ENCODE peak calls at places on chromosome 17, in five cellular contexts. P, R, M, S and K are unnamed samples.

GRCh38 chr17:62827722-62828498 is 19.8 kb upstream of the MARCHF10 start:
- DNase-seq in P (peak), R (peak), M (no peak), S (no peak), K (no peak)

GRCh38 chr17:74430706-74431567 is 951 bp upstream of the GPRC5C start:
- DNase-seq in R (peak), M (peak), P (no peak), S (peak), K (peak)

GRCh38 chr17:75854111-75854748 is 905 bp downstream of the WBP2 start:
- DNase-seq in P (no peak), S (peak), R (peak), M (no peak), K (no peak)

GRCh38 chr17:49588726-49589555 is 13.3 kb downstream of the NXPH3 start:
- DNase-seq in R (no peak), M (no peak), P (no peak), S (no peak), K (no peak)

GRCh38 chr17:81389585-81389984 is 5.7 kb upstream of the BAHCC1 start:
- DNase-seq in P (no peak), M (no peak), R (no peak), S (no peak), K (peak)

GRCh38 chr17:17043668-17044226 is 1.5 kb downstream of the MPRIP start:
- DNase-seq in S (peak), R (peak), M (no peak), P (no peak), K (peak)

GRCh38 chr17:76198702-76199101 is 41.6 kb downstream of the RNF157 start:
- DNase-seq in P (no peak), M (no peak), R (no peak), S (no peak), K (no peak)

GRCh38 chr17:35540589-35541404 is 3.3 kb upstream of the SLFN12L start:
- DNase-seq in R (no peak), P (peak), M (peak), S (no peak), K (no peak)

GRCh38 chr17:51955245-51955644 is 203.3 kb downstream of the CA10 start:
- DNase-seq in M (no peak), S (no peak), R (no peak), P (no peak), K (no peak)

GRCh38 chr17:8846768-8847211 is 20.7 kb downstream of the PIK3R6 start:
- DNase-seq in M (no peak), P (peak), R (peak), S (peak), K (peak)

GRCh38 chr17:78890111-78890897 is 12.7 kb downstream of the CEP295NL start:
- DNase-seq in R (no peak), S (no peak), M (peak), P (peak), K (no peak)

GRCh38 chr17:78973196-78973595 is 6.5 kb downstream of the LGALS3BP start:
- DNase-seq in S (peak), M (no peak), R (peak), P (no peak), K (peak)

GRCh38 chr17:50721194-50722010 is 2.0 kb downstream of the LUC7L3 start:
- DNase-seq in M (no peak), R (no peak), P (peak), S (no peak), K (no peak)

GRCh38 chr17:81156866-81157805 is 8.2 kb upstream of the PVALEF start:
- DNase-seq in P (no peak), R (no peak), M (no peak), S (no peak), K (no peak)

GRCh38 chr17:81599719-81600486 is 37.0 kb downstream of the NPLOC4 start:
- DNase-seq in R (no peak), M (peak), S (no peak), P (no peak), K (peak)

GRCh38 chr17:73657473-73658116 is 13.3 kb upstream of the SDK2 start:
- DNase-seq in P (peak), R (peak), M (peak), S (peak), K (peak)

GRCh38 chr17:78839762-78840529 is 668 bp downstream of the USP36 start:
- DNase-seq in P (peak), S (peak), R (peak), M (no peak), K (peak)

DNA sequence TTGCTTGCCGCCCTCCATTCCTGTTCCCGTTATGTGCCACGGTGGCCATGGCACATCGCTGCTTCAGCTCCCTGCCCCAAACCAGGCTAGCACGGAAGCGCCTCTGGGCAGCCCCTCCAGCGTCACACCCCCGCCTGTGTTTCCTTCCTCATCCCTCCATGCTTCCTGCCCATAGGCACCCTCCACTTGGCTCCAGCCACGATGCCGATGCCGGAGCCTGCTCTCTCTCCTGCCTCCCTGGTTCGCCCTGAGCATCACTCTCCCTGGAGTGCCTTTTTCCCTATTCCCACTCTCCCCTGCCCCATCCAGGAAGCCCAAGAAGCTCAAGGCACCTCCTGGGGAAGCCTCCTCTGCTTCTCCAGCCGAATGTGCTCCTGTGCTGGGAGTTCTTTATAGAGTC is 3.2 kb upstream of the ARHGAP23 start:
- DNase-seq in R (no peak), M (no peak), S (peak), P (no peak), K (no peak)
- H3K27ac ChIP-seq in R (no peak), M (peak), S (no peak), P (no peak), K (no peak)

DNA sequence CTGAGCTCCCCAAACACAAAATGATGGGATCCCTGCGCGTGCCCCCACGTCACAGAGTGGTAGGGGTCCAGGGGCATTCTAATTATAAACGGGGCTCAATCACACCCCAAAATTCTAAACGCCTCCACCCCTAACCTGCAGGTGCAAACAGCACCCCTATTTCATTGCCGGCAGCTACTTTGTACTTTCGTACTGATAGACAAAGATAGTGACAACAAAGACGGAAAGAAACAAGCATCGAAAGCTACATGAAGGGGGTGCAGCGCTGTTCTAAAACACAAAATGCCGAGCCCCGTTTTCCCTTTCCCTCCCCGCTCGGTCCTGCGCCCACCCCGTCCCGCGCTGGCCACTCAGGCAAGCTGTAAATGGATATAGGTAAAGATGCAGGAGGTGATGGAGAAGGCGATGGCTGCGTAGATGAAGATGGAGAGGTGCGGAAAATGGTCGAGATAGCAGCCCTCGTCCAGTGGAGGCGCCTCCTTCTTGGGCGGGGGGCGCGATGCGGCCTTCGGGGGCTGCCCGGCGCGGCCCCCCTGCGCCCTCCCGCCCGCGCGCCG is 14.0 kb downstream of the MIS12 start:
- DNase-seq in M (no peak), S (peak), R (no peak), P (peak), K (no peak)
- H3K27ac ChIP-seq in M (no peak), S (no peak), R (no peak), P (no peak), K (no peak)

GRCh38 chr17:7587831-7588230 is 2.1 kb downstream of the SOX15 start:
- DNase-seq in S (no peak), M (no peak), R (no peak), P (no peak), K (no peak)
- H3K27ac ChIP-seq in S (no peak), M (peak), R (no peak), P (no peak), K (no peak)

GRCh38 chr17:45189002-45189401 is 27.3 kb downstream of the HEXIM2 start:
- DNase-seq in S (no peak), M (no peak), P (no peak), R (no peak), K (no peak)

GRCh38 chr17:45186955-45187354 is 25.3 kb downstream of the HEXIM2 start:
- DNase-seq in P (no peak), M (no peak), R (no peak), S (no peak), K (no peak)

DNA sequence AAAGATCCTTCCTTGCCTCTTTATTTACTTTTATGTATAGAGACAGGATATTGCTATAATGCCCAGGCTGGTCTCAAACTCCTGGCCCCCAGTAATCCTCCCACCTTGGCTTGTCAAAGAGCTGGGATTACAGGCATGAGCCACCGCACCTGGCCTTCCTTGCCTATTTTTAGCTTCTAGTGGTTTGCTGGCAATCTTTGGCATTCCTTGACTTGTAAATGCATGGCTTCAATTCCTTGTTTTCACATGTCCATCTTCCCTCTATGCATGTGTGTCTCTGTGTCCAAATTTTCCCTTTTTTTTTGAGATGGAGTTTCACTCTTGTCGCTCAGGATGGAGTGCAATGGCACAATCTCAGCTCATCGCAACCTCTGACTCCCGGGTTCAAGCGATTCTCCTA is 22.5 kb downstream of the HEXIM2 start:
- DNase-seq in P (no peak), M (no peak), S (no peak), R (no peak), K (no peak)
- H3K27ac ChIP-seq in P (no peak), M (no peak), S (no peak), R (no peak), K (no peak)

GRCh38 chr17:57477483-57478357 is 221.4 kb downstream of the MSI2 start:
- DNase-seq in M (no peak), R (no peak), S (no peak), P (no peak), K (no peak)
- H3K27ac ChIP-seq in M (peak), R (no peak), S (no peak), P (no peak), K (peak)

DNA sequence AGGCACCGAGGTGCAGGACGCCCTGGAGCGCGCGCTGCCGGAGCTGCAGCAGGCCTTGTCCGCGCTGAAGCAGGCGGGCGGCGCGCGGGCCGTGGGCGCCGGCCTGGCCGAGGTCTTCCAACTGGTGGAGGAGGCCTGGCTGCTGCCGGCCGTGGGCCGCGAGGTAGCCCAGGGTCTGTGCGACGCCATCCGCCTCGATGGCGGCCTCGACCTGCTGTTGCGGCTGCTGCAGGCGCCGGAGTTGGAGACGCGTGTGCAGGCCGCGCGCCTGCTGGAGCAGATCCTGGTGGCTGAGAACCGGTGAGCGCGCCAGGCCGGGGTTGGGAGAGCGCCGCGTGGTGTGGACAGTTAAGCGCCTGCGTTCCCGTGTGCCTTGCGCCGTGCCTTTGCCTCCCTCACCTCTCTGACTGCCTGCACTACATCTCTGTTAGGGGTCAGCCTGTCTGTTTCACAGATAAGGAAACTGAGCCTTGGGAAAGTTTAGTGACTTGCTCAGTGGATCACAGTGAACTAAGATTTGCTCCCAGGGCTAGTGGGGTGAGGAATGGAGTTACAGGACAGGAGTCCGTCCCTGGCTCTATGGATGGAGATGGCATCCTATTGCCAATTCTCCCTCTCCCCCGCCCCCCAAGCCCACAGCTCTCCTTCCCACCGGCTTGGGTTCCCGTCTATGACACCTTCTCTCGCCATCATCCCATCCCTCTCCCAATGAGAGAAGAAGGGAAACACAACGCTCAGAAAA is 880 bp downstream of the SARM1 start:
- DNase-seq in M (peak), S (peak), P (peak), R (peak), K (peak)
- H3K27ac ChIP-seq in M (peak), S (no peak), P (peak), R (no peak), K (no peak)

DNA sequence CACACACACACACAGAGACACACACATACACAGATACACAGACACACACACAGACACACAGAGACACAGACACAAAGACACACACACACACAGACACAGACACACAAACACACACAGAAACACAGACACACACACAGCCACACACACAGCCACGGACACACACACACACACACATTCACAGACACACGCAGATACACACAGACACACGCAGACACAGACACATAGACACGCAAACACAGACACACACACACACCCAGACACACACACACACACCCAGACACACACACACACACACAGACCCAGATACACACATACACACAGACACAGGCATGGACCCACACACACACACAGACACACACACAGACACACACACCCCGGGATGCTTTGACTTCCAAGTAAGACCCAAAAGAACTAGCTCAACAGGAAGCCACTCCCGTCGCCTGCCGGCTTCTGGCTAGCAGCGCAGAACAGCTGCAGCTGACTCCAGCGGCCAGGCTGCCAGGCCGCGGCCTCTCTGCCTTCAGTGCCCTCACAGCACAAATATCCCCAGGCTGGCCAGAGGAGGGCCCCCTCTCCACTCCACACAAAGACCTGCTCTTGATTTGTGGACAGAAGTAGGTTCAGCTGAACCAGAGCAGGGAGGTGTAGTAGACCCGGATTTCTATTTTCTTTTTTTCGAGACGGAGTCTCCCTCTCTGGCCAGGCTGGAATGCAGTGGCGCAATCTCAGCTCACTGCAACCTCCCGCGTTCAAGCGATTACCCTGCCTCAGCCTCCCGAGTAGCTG is 6.0 kb upstream of the CHRNE start:
- DNase-seq in P (peak), R (peak), M (peak), S (peak), K (peak)
- H3K27ac ChIP-seq in P (no peak), R (no peak), M (peak), S (no peak), K (peak)

GRCh38 chr17:15432807-15433547 is 34.4 kb downstream of the CDRT4 start:
- DNase-seq in R (no peak), M (no peak), S (no peak), P (no peak), K (no peak)
- H3K27ac ChIP-seq in R (no peak), M (peak), S (no peak), P (no peak), K (no peak)

DNA sequence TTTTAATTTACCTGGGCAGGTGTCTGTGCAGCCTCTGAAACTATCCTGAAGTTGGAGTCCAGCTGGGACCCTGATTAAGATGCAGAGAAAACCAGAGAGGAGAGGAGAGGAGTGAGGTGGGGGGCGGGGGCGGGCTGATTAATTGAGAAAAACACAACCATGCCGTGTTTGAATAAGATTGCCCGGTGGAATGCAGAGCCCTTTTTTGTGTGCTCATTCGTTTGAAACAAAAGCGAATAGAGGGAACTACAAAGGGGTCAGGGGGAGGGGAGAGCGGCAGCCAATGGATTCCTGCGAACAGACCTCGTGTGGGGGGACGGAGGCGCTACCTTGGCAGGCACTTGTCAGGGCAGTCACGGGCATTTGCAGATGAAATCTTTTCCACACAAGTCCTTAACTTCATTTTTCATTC is 355.8 kb downstream of the SOX9 start:
- DNase-seq in S (peak), P (no peak), R (peak), M (no peak), K (peak)
- H3K27ac ChIP-seq in S (peak), P (no peak), R (peak), M (no peak), K (peak)

GRCh38 chr17:2405247-2405926 is 4.5 kb upstream of the MNT start:
- DNase-seq in P (peak), S (no peak), M (no peak), R (peak), K (no peak)
- H3K27ac ChIP-seq in P (peak), S (no peak), M (peak), R (no peak), K (no peak)